ENCODE peak calls at places on chromosome 12, in four cellular contexts. M is right atrium auricular region; Q is effector memory CD4-positive, alpha-beta T cell; O is tibial artery. S is an unnamed sample.

GRCh38 chr12:99392091-99392850 is 255.3 kb upstream of the GARIN6 start:
- DNase-seq in O (no peak), Q (no peak), M (no peak), S (no peak)

GRCh38 chr12:51349026-51349425 is 2.5 kb upstream of the CELA1 start:
- DNase-seq in O (no peak), M (no peak), Q (no peak), S (no peak)

GRCh38 chr12:4145990-4146859 is 127.3 kb upstream of the CCND2 start:
- DNase-seq in Q (no peak), M (no peak), O (no peak), S (no peak)

GRCh38 chr12:113214938-113215400 is 6.3 kb upstream of the TPCN1 start:
- DNase-seq in Q (no peak), O (peak), M (peak), S (peak)

GRCh38 chr12:104171785-104172563 is 34.0 kb upstream of the NFYB start:
- DNase-seq in Q (no peak), M (peak), O (no peak), S (no peak)

GRCh38 chr12:100753837-100754236 is 40.7 kb upstream of the ANO4 start:
- DNase-seq in M (no peak), O (no peak), Q (no peak), S (no peak)

GRCh38 chr12:75656650-75657049 is 145.2 kb upstream of the KRR1 start:
- DNase-seq in O (no peak), M (no peak), Q (no peak), S (no peak)

GRCh38 chr12:91326043-91327027 is 143.7 kb upstream of the DCN start:
- DNase-seq in O (no peak), M (peak), Q (no peak), S (no peak)

GRCh38 chr12:26740991-26741390 is 92.0 kb downstream of the ITPR2 start:
- DNase-seq in M (no peak), Q (no peak), O (no peak), S (no peak)

GRCh38 chr12:54185919-54186318 is 2.9 kb downstream of the SMUG1 start:
- DNase-seq in Q (no peak), M (no peak), O (no peak), S (no peak)

GRCh38 chr12:68865399-68866154 is 57.6 kb downstream of the MDM2 start:
- DNase-seq in O (no peak), M (no peak), Q (no peak), S (no peak)

GRCh38 chr12:10454531-10454930 is 1.4 kb upstream of the KLRC1 start:
- DNase-seq in O (no peak), Q (no peak), M (no peak), S (no peak)

GRCh38 chr12:53506450-53506785 is 866 bp downstream of the NPFF start:
- DNase-seq in Q (no peak), M (no peak), O (no peak), S (no peak)

GRCh38 chr12:71475280-71475679 is 35.7 kb downstream of the LGR5 start:
- DNase-seq in O (peak), Q (no peak), M (peak), S (no peak)

GRCh38 chr12:31572900-31573299 is 18.0 kb downstream of the DENND5B start:
- DNase-seq in M (no peak), Q (no peak), O (no peak), S (no peak)

GRCh38 chr12:29797565-29798360 is 14.0 kb upstream of the TMTC1 start:
- DNase-seq in Q (no peak), O (no peak), M (no peak), S (no peak)

GRCh38 chr12:112408621-112409020 is 784 bp downstream of the RPL6 start:
- DNase-seq in O (no peak), M (no peak), Q (no peak), S (no peak)

GRCh38 chr12:83971781-83972180 is 940.8 kb downstream of the SLC6A15 start:
- DNase-seq in M (no peak), O (no peak), Q (no peak), S (no peak)

GRCh38 chr12:56206373-56207166 is 15.2 kb downstream of the RNF41 start:
- DNase-seq in O (peak), Q (no peak), M (no peak), S (no peak)

GRCh38 chr12:69875416-69875815 is 50.4 kb downstream of the MYRFL start:
- DNase-seq in Q (no peak), M (no peak), O (no peak), S (no peak)

GRCh38 chr12:131803995-131804521 is 24.1 kb upstream of the MMP17 start:
- DNase-seq in M (no peak), O (no peak), Q (no peak), S (no peak)

GRCh38 chr12:122097641-122098364 is 19.2 kb downstream of the MLXIP start:
- DNase-seq in M (no peak), Q (no peak), O (no peak), S (peak)

GRCh38 chr12:68446896-68447806 is 115.0 kb upstream of the MDM1 start:
- DNase-seq in M (no peak), Q (no peak), O (no peak), S (no peak)

GRCh38 chr12:130975116-130975515 is 21.4 kb downstream of the ADGRD1 start:
- DNase-seq in Q (no peak), O (no peak), M (peak), S (peak)

GRCh38 chr12:132445884-132446471 is 44.0 kb upstream of the FBRSL1 start:
- DNase-seq in M (peak), O (no peak), Q (peak), S (peak)

GRCh38 chr12:26195250-26195640 is at the start of gene SSPN:
- DNase-seq in M (peak), Q (no peak), O (peak), S (peak)

GRCh38 chr12:40034712-40035111 is 71.2 kb downstream of the SLC2A13 start:
- DNase-seq in Q (no peak), M (no peak), O (no peak), S (no peak)

GRCh38 chr12:126588586-126589249 is 1523.5 kb downstream of the AACS start:
- DNase-seq in Q (no peak), M (no peak), O (no peak), S (no peak)

GRCh38 chr12:94705656-94706055 is 55.3 kb upstream of the TMCC3 start:
- DNase-seq in M (no peak), Q (no peak), O (no peak), S (no peak)

GRCh38 chr12:75964150-75964549 is 67.4 kb downstream of the PHLDA1 start:
- DNase-seq in Q (no peak), O (no peak), M (no peak), S (peak)

GRCh38 chr12:50626026-50626425 is 121.2 kb downstream of the DIP2B start:
- DNase-seq in Q (no peak), O (no peak), M (no peak), S (no peak)

GRCh38 chr12:43789941-43790340 is 16.2 kb downstream of the TWF1 start:
- DNase-seq in O (no peak), Q (no peak), M (no peak), S (no peak)

GRCh38 chr12:120669055-120669828 is 17.7 kb upstream of the MLEC start:
- DNase-seq in Q (no peak), M (no peak), O (peak), S (no peak)

GRCh38 chr12:32502693-32503510 is 103.5 kb downstream of the FGD4 start:
- DNase-seq in Q (no peak), M (no peak), O (no peak), S (no peak)

GRCh38 chr12:65278576-65279386 is at the start of gene MSRB3:
- DNase-seq in Q (no peak), M (peak), O (peak), S (peak)

GRCh38 chr12:82174383-82174782 is 183.8 kb downstream of the CCDC59 start:
- DNase-seq in O (no peak), M (no peak), Q (no peak), S (no peak)

GRCh38 chr12:27048822-27049752 is 26.7 kb downstream of the MED21 start:
- DNase-seq in Q (no peak), M (no peak), O (no peak), S (no peak)

GRCh38 chr12:48813464-48814312 is 4.6 kb upstream of the CACNB3 start:
- DNase-seq in Q (no peak), M (no peak), O (peak), S (no peak)

GRCh38 chr12:107339932-107340331 is 246.6 kb upstream of the CRY1 start:
- DNase-seq in O (no peak), Q (no peak), M (no peak), S (no peak)

GRCh38 chr12:107337354-107338095 is 244.2 kb upstream of the CRY1 start:
- DNase-seq in Q (no peak), M (no peak), O (no peak), S (no peak)

GRCh38 chr12:107335802-107336570 is 242.6 kb upstream of the CRY1 start:
- DNase-seq in M (no peak), O (no peak), Q (no peak), S (no peak)

GRCh38 chr12:107332726-107333125 is 239.4 kb upstream of the CRY1 start:
- DNase-seq in O (no peak), Q (no peak), M (no peak), S (no peak)

DNA sequence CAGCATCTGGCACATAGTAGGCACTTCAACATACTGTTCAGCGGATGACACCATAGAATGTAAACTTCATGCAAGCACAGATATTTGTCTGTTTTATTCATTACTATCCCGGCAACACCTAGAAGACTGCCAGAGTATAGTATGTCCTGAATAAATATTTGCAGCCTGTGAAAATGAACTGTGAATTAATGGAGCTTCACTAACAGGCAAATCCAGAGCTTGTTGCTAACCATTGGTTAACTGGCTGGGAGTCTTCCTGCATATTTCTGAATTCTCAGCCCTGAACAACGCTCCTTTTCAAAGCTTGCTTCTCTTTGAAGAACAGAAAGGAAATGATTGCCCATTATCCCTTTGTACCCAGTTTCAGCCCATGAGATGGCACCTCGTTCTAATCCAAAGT is 243.4 kb upstream of the CRY1 start:
- DNase-seq in Q (no peak), M (no peak), O (no peak), S (no peak)
- H3K27ac ChIP-seq in Q (no peak), M (no peak), O (no peak), S (no peak)

GRCh38 chr12:62190921-62191746 is 69.1 kb upstream of the USP15 start:
- DNase-seq in O (no peak), Q (no peak), M (no peak), S (peak)

GRCh38 chr12:62194616-62195015 is 65.6 kb upstream of the USP15 start:
- DNase-seq in Q (no peak), M (no peak), O (no peak), S (no peak)

GRCh38 chr12:62191747-62192485 is 68.3 kb upstream of the USP15 start:
- DNase-seq in Q (no peak), O (no peak), M (no peak), S (peak)

GRCh38 chr12:62194031-62194430 is 66.2 kb upstream of the USP15 start:
- DNase-seq in M (no peak), O (no peak), Q (no peak), S (no peak)

GRCh38 chr12:62192486-62193250 is 67.5 kb upstream of the USP15 start:
- DNase-seq in Q (no peak), M (no peak), O (no peak), S (peak)
- H3K4me3 ChIP-seq in Q (peak), M (no peak), O (peak), S (peak)

DNA sequence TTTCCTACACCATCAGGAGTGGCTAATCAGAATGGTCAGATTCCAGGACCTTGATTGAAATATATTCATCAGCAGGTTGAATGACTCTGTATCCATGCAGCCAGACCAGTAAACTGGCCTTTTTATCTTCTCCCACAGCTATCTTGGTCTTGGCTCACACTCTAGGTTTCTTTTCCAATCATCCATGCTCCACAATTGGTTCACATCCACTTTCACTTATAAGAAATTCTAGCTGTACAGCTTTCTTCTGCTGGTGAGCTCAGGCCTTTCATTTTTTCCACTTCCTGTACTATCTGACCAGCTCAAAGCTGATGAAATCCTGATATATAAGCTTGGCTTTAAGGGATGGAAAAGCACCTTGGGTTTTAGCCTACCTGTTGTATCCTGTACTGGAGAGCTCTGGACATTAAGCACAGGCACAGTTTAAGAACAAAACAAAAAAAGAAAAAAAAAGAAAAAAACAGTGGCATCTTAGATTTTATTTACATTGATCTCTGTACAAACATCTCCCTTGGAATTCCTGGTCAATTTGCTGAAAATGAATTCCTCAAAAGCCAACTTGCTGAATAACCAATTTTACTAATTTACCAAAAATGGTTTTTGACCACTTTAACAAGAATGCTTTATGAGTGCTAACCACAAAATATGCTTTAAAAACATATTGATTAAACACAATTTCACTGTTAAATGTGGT is 91.6 kb upstream of the PAWR start:
- DNase-seq in O (no peak), M (no peak), Q (no peak), S (no peak)
- H3K27ac ChIP-seq in O (peak), M (peak), Q (no peak), S (no peak)

GRCh38 chr12:105485321-105485910 is 154.9 kb downstream of the C12orf75 start:
- DNase-seq in M (peak), Q (no peak), O (no peak), S (no peak)

GRCh38 chr12:105483691-105484090 is 153.2 kb downstream of the C12orf75 start:
- DNase-seq in Q (no peak), O (no peak), M (no peak), S (no peak)

GRCh38 chr12:105487961-105488360 is 157.5 kb downstream of the C12orf75 start:
- DNase-seq in M (no peak), Q (no peak), O (no peak), S (no peak)

GRCh38 chr12:105482976-105483375 is 152.5 kb downstream of the C12orf75 start:
- DNase-seq in Q (no peak), M (no peak), O (no peak), S (no peak)

GRCh38 chr12:105485926-105486325 is 155.4 kb downstream of the C12orf75 start:
- DNase-seq in M (no peak), O (no peak), Q (no peak), S (no peak)
- H3K4me3 ChIP-seq in M (no peak), O (no peak), Q (no peak), S (no peak)

DNA sequence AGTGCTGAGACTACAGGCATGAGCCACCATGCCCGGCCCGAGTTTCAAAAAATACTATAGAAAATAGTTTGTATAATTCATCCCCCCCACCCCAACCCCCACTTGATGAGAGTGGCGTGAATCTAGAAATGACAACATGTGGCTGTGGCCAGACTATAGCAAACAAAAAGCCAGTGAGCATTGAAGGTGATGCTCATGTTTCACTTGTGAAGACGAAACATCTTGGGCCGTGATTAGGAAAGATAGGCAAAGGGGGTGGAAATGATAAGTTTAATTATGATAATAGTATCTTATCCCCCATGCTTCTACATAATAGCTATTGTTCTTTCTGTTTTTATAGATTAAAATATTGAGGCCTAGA is 8.5 kb downstream of the BORCS5 start:
- DNase-seq in O (no peak), M (no peak), Q (no peak), S (no peak)
- H3K27ac ChIP-seq in O (no peak), M (no peak), Q (no peak), S (no peak)

GRCh38 chr12:57888407-57889157 is 42.1 kb upstream of the CTDSP2 start:
- DNase-seq in M (no peak), Q (no peak), O (no peak), S (peak)
- H3K4me3 ChIP-seq in M (no peak), Q (peak), O (peak), S (no peak)

GRCh38 chr12:108717243-108717642 is 14.1 kb downstream of the CORO1C start:
- DNase-seq in Q (no peak), O (no peak), M (no peak), S (no peak)
- H3K27ac ChIP-seq in Q (no peak), O (no peak), M (no peak), S (no peak)

GRCh38 chr12:6074979-6075585 is 49.4 kb downstream of the VWF start:
- DNase-seq in O (no peak), M (peak), Q (no peak), S (peak)
- H3K4me3 ChIP-seq in O (peak), M (no peak), Q (peak), S (peak)

GRCh38 chr12:92552412-92553108 is 150.2 kb upstream of the PLEKHG7 start:
- DNase-seq in O (no peak), M (no peak), Q (no peak), S (no peak)
- H3K27ac ChIP-seq in O (peak), M (peak), Q (no peak), S (no peak)